ENCODE peak calls at places on chromosomes 2 and 18, in ten cellular contexts. S, X, I, K, F, E, W, V, M and Z are unnamed samples.

GRCh38 chr2:24515335-24515734 is 24.3 kb downstream of the NCOA1 start:
- DNase-seq in M (no peak), F (no peak), W (no peak), E (no peak), V (no peak), I (peak), K (peak), X (no peak), S (no peak), Z (no peak)

GRCh38 chr2:9638532-9638931 is 7.7 kb upstream of the YWHAQ start:
- DNase-seq in M (peak), V (peak), K (peak), I (peak), W (no peak), X (peak), F (peak), E (no peak), S (peak), Z (peak)

GRCh38 chr18:77262655-77263470 is 13.2 kb downstream of the GALR1 start:
- DNase-seq in M (no peak), V (no peak), X (no peak), S (no peak), W (no peak), I (no peak), F (no peak), E (no peak), K (no peak), Z (no peak)

GRCh38 chr2:9300829-9301453 is 94.3 kb downstream of the ASAP2 start:
- DNase-seq in S (peak), K (no peak), I (peak), W (peak), M (no peak), V (no peak), X (no peak), E (no peak), F (no peak), Z (no peak)

GRCh38 chr2:111624401-111625156 is 259.4 kb downstream of the ANAPC1 start:
- DNase-seq in V (peak), W (peak), F (peak), K (peak), I (peak), M (peak), S (no peak), X (no peak), E (no peak), Z (peak)

GRCh38 chr2:217703102-217703501 is 299.7 kb downstream of the TNS1 start:
- DNase-seq in E (no peak), V (no peak), K (no peak), W (no peak), M (no peak), S (no peak), F (no peak), X (no peak), I (no peak), Z (no peak)

GRCh38 chr2:118046628-118047210 is 32.8 kb upstream of the CCDC93 start:
- DNase-seq in X (no peak), M (no peak), S (peak), W (peak), F (peak), K (peak), E (no peak), I (peak), V (peak), Z (peak)

GRCh38 chr2:8684885-8685696 is 3.2 kb downstream of the ID2 start:
- DNase-seq in V (peak), E (no peak), S (peak), I (peak), F (no peak), X (peak), W (peak), K (peak), M (no peak), Z (peak)

GRCh38 chr2:64722645-64723044 is 68.9 kb upstream of the SERTAD2 start:
- DNase-seq in M (no peak), I (no peak), E (no peak), X (no peak), F (no peak), W (no peak), K (no peak), S (no peak), V (no peak), Z (no peak)

GRCh38 chr2:158128168-158128973 is 26.7 kb downstream of the UPP2 start:
- DNase-seq in X (no peak), K (no peak), V (no peak), E (no peak), F (no peak), I (no peak), S (no peak), M (no peak), W (no peak), Z (no peak)

GRCh38 chr2:67579207-67579606 is 182.1 kb downstream of the ETAA1 start:
- DNase-seq in M (no peak), E (no peak), F (no peak), S (no peak), I (no peak), K (no peak), W (no peak), V (no peak), X (no peak), Z (no peak)

GRCh38 chr2:106192752-106193490 is 1.2 kb downstream of the UXS1 start:
- DNase-seq in M (peak), S (peak), V (peak), I (peak), F (peak), W (peak), X (no peak), K (peak), E (no peak), Z (peak)

GRCh38 chr2:151417650-151418049 is 7.9 kb downstream of the RIF1 start:
- DNase-seq in K (no peak), I (peak), E (no peak), S (no peak), F (no peak), M (no peak), V (no peak), X (no peak), W (no peak), Z (no peak)

GRCh38 chr2:211860224-211860623 is 678.4 kb downstream of the ERBB4 start:
- DNase-seq in X (no peak), S (no peak), I (no peak), M (no peak), K (no peak), F (no peak), V (no peak), E (no peak), W (no peak), Z (no peak)

GRCh38 chr2:56729212-56729611 is 545.4 kb downstream of the CCDC85A start:
- DNase-seq in M (no peak), X (no peak), S (no peak), I (no peak), E (no peak), W (no peak), K (no peak), F (no peak), V (peak), Z (no peak)

GRCh38 chr2:154130821-154131220 is 259.1 kb downstream of the GALNT13 start:
- DNase-seq in W (no peak), M (no peak), E (no peak), I (no peak), V (peak), X (no peak), K (peak), S (no peak), F (no peak), Z (no peak)

GRCh38 chr2:156342252-156343095 is 10.0 kb upstream of the NR4A2 start:
- DNase-seq in F (peak), W (peak), V (peak), M (peak), K (peak), X (peak), S (peak), I (peak), E (peak), Z (peak)

GRCh38 chr2:5914831-5915611 is 222.8 kb downstream of the SOX11 start:
- DNase-seq in V (no peak), X (peak), K (no peak), E (no peak), I (no peak), M (no peak), F (peak), W (no peak), S (peak), Z (peak)

GRCh38 chr2:40220177-40220925 is 231.5 kb downstream of the SLC8A1 start:
- DNase-seq in V (peak), E (no peak), M (no peak), X (no peak), I (peak), K (peak), F (no peak), S (no peak), W (no peak), Z (no peak)